ENCODE peak calls at places on chromosomes 7 and 10, in four cellular contexts. X is COR-L47, V is NCI-H1694 treated with DMSO at 0.1 percent for 48 hours, S is HCT116. Q is an unnamed sample.

GRCh38 chr7:149827089-149827981 is 10.8 kb upstream of the ZNF862 start:
- DNase-seq in S (no peak), V (no peak), X (no peak), Q (no peak)

GRCh38 chr10:128026620-128027281 is 99.5 kb downstream of the MKI67 start:
- DNase-seq in X (no peak), V (no peak), S (no peak), Q (no peak)

GRCh38 chr10:72029414-72029813 is 58.9 kb downstream of the SPOCK2 start:
- DNase-seq in S (no peak), V (no peak), X (no peak), Q (no peak)

GRCh38 chr7:85030893-85031292 is 156.0 kb downstream of the SEMA3D start:
- DNase-seq in V (peak; percentile 21), S (peak; percentile 26), X (peak; percentile 31), Q (peak; percentile 55)

GRCh38 chr7:66250711-66251110 is 45.6 kb downstream of the TPST1 start:
- DNase-seq in S (no peak), V (no peak), X (no peak), Q (peak; percentile 94)

GRCh38 chr10:102120987-102121738 is 995 bp upstream of the LDB1 start:
- DNase-seq in V (no peak), X (no peak), S (no peak), Q (no peak)

GRCh38 chr7:91243591-91244368 is 20.5 kb upstream of the FZD1 start:
- DNase-seq in X (no peak), S (no peak), V (no peak), Q (no peak)

GRCh38 chr7:123259759-123260158 is 60.0 kb upstream of the SLC13A1 start:
- DNase-seq in V (no peak), S (no peak), X (peak; percentile 69), Q (no peak)

Q was measured in renal cortical epithelial cell.